ENCODE peak calls at places on chromosomes 12 and 14, in four cellular contexts. E is fibroblast of lung, M is fibroblast of the aortic adventitia, I is fibroblast of pulmonary artery. O is an unnamed sample.

GRCh38 chr14:72610831-72611200 is 283.1 kb downstream of the DPF3 start:
- DNase-seq in E (no peak), M (no peak), I (no peak), O (no peak)

GRCh38 chr12:8031872-8032241 is 659 bp upstream of the FOXJ2 start:
- DNase-seq in E (peak), M (no peak), I (peak), O (no peak)

GRCh38 chr12:130166306-130166705 is 4.0 kb downstream of the FZD10 start:
- DNase-seq in E (no peak), M (no peak), I (no peak), O (no peak)

GRCh38 chr14:84482256-84483071 is 1047.5 kb upstream of the FLRT2 start:
- DNase-seq in E (peak), M (peak), I (peak), O (peak)

GRCh38 chr14:61438860-61439765 is 117.7 kb downstream of the PRKCH start:
- DNase-seq in E (peak), M (peak), I (peak), O (peak)

GRCh38 chr14:65286443-65286842 is 126.1 kb upstream of the FUT8 start:
- DNase-seq in E (peak), M (no peak), I (peak), O (peak)

GRCh38 chr12:6554168-6554989 is 1.5 kb downstream of the IFFO1 start:
- DNase-seq in E (peak), M (peak), I (peak), O (peak)

GRCh38 chr12:4164591-4165558 is 108.7 kb upstream of the CCND2 start:
- DNase-seq in E (peak), M (peak), I (peak), O (peak)

GRCh38 chr12:120711411-120711810 is 1.2 kb downstream of the UNC119B start:
- DNase-seq in E (no peak), M (no peak), I (no peak), O (no peak)

GRCh38 chr14:23608454-23608853 is 27.7 kb upstream of the DHRS2 start:
- DNase-seq in E (no peak), M (no peak), I (no peak), O (no peak)

GRCh38 chr14:38419579-38419978 is 163.7 kb upstream of the CLEC14A start:
- DNase-seq in E (no peak), M (no peak), I (no peak), O (no peak)

GRCh38 chr14:24100982-24101494 is 6.9 kb downstream of the PCK2 start:
- DNase-seq in E (no peak), M (no peak), I (no peak), O (no peak)

GRCh38 chr14:75306917-75307699 is 28.5 kb downstream of the FOS start:
- DNase-seq in E (no peak), M (no peak), I (no peak), O (peak)
- TF ChIP-seq CTCF in E (peak), M (peak), I (peak), O (peak)

GRCh38 chr14:105064001-105064400 is 1.2 kb downstream of the GPR132 start:
- DNase-seq in E (no peak), M (no peak), I (no peak), O (no peak)
- H3K4me3 ChIP-seq in E (no peak), M (no peak), I (no peak), O (no peak)

GRCh38 chr12:51521554-51522276 is 69.3 kb upstream of the SCN8A start:
- DNase-seq in E (peak), M (no peak), I (peak), O (peak)
- TF ChIP-seq CTCF in E (no peak), M (peak), I (peak), O (peak)

GRCh38 chr14:60210703-60211102 is 38.3 kb upstream of the PPM1A start:
- DNase-seq in E (no peak), M (no peak), I (no peak), O (no peak)

GRCh38 chr14:60206837-60207533 is 41.8 kb upstream of the DHRS7 start:
- DNase-seq in E (no peak), M (no peak), I (no peak), O (no peak)

GRCh38 chr14:60206249-60206670 is 41.1 kb upstream of the DHRS7 start:
- DNase-seq in E (no peak), M (no peak), I (no peak), O (no peak)

GRCh38 chr14:60204104-60204842 is 39.1 kb upstream of the DHRS7 start:
- DNase-seq in E (no peak), M (no peak), I (no peak), O (no peak)

DNA sequence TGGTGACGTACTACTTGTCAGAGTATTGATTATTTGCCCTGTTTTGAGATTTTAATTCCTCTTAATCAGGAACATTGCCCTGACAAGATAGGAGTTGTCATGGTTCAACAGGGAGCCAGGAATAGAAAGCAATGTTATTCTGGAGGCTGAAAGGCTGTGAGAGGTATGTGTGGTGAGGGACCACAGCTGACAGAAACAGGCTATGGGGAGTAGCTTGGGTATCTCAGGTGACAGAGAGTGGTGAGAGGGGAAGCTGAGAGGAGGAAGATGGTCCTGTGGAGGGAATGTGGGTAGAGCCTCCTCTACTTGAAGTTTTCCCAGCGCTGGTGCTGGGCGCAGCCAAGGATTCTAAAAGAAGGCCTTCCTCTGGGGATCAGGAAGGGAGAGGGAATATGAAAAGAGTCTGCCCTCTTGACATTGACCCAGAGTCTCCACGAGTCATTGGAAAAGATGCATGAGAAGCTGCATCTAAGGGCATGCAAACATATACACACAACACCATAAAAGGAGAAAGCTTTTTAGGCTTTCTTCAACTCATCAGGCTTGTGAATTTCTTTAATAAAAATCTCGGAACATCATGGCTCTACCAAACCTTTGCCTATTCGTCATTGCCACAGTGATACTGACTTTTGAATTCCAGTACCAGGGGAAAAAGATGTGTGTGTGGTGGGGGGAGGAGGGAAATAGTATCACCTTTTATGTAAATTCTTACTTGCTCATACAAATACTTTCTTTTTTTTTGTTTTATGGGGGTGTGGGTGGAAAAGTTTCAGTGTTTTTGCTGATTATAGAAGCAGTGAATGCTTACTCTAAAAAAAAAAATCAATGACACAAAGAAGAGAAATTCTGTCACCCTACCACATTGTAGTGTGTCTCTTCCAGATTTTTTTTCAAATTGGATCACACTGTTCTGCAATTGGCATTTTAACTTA is 39.9 kb upstream of the DHRS7 start:
- DNase-seq in E (no peak), M (no peak), I (no peak), O (no peak)
- H3K4me3 ChIP-seq in E (no peak), M (no peak), I (no peak), O (no peak)

GRCh38 chr12:132168311-132169031 is 24.2 kb downstream of the NOC4L start:
- DNase-seq in E (no peak), M (no peak), I (no peak), O (no peak)
- TF ChIP-seq CTCF in E (no peak), M (no peak), I (no peak), O (no peak)

GRCh38 chr14:105421723-105422615 is 2.3 kb downstream of the MTA1 start:
- DNase-seq in E (no peak), M (no peak), I (no peak), O (no peak)
- H3K4me3 ChIP-seq in E (peak), M (peak), I (peak), O (peak)

GRCh38 chr14:21068521-21069387 is 1.4 kb upstream of the ARHGEF40 start:
- DNase-seq in E (peak), M (peak), I (peak), O (peak)
- TF ChIP-seq CTCF in E (peak), M (peak), I (peak), O (peak)

DNA sequence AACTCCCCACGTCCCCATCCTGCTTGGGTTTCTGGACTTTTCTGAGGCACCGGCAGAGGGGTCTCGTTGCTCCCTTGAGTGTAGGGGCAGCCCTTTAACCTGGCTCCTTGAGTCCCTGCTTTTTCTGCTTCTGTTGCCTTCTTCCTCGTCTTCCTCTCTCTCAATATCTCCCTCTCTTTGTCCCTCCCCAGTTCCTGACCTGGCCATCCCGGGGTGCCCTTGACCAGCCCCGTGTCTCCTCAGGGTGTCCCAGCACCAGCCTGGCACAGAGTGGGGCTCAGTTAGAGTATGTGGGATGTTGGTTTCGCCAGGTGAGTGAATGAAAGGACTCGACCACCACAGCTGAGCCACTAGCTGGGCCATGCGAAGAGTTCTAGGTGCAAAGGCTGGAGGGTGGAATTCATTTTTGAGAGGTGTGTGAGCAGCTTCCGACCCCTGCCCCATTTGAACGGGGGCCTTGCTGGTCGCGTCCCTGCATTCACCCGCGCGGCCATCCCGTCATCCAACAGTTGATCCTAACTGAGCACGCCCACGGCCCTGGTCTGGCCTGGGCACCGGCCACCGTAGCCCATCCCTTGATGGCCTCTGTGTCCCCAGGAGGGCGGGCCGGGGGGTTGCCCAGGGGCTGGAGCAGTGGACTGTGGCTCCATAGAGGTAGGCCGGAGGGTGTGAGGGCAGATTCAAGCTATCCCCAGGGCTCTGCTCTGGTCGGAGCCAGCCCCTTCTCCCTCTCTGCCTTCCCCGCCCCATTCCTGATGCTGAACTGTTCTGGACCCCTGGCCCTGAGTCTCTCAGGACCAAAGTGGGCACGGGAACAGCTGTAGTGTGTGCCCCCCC is 8.7 kb downstream of the MEG3 start:
- DNase-seq in E (no peak), M (no peak), I (no peak), O (no peak)
- H3K4me3 ChIP-seq in E (no peak), M (no peak), I (no peak), O (no peak)

GRCh38 chr12:53034459-53034858 is 15.4 kb upstream of the TNS2 start:
- DNase-seq in E (no peak), M (no peak), I (no peak), O (no peak)

GRCh38 chr12:53036802-53037201 is 13.1 kb upstream of the TNS2 start:
- DNase-seq in E (no peak), M (no peak), I (no peak), O (no peak)

DNA sequence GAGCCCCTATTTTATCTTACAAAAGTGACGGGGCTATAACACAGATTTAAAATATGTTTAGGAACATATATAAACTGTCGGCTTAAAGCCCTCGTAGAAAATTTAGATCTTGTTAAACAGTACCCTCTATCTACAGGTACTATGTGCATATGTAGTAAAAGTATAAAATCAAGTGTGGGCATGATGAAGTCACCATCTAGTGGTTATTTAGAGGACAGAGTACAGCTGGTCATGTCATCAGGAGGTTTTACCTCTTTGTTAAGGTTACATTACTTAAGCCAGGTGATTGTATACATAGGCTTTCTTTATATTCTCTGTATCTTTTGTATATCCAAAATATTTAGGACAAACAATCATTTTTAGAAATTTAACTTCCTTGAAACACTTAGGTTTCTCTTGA is 18.2 kb upstream of the TNS2 start:
- DNase-seq in E (no peak), M (no peak), I (no peak), O (no peak)
- TF ChIP-seq CTCF in E (no peak), M (no peak), I (no peak), O (no peak)

O was measured in cardiac fibroblast.